ENCODE peak calls at places on chromosomes 5 and 9, in seven cellular contexts. D is NCI-H460, O is fibroblast of pulmonary artery, H is GM23248, X is cardiac fibroblast, U is RKO, K is KBM-7. V is an unnamed sample.

GRCh38 chr5:32836176-32836575 is 125.1 kb downstream of the NPR3 start:
- DNase-seq in X (no peak), U (no peak), K (no peak), O (no peak), H (peak; percentile 39), D (no peak), V (no peak)

GRCh38 chr5:138963763-138964371 is 88.7 kb upstream of the LRRTM2 start:
- DNase-seq in H (no peak), K (no peak), O (no peak), D (no peak), X (no peak), U (no peak), V (no peak)

GRCh38 chr5:57184322-57184721 is 10.5 kb downstream of the GPBP1 start:
- DNase-seq in O (no peak), H (no peak), D (no peak), K (no peak), U (no peak), X (no peak), V (no peak)

GRCh38 chr5:72063219-72063819 is 44.0 kb upstream of the MAP1B start:
- DNase-seq in X (peak; percentile 36), U (peak; percentile 46), K (peak; percentile 33), H (peak; percentile 25), O (peak; percentile 51), D (peak; percentile 36), V (peak; percentile 37)

GRCh38 chr5:135497971-135498661 is 37.6 kb downstream of the NEUROG1 start:
- DNase-seq in K (no peak), H (peak; percentile 29), U (no peak), D (no peak), O (no peak), X (no peak), V (no peak)

GRCh38 chr5:169716287-169716686 is 79.2 kb downstream of the DOCK2 start:
- DNase-seq in K (no peak), O (peak; percentile 83), D (no peak), U (no peak), X (peak; percentile 85), H (peak; percentile 77), V (no peak)

GRCh38 chr9:70485273-70485858 is 70.9 kb upstream of the KLF9 start:
- DNase-seq in X (peak; percentile 87), H (peak; percentile 30), O (peak; percentile 73), D (no peak), K (peak; percentile 81), U (no peak), V (no peak)

GRCh38 chr5:167814828-167815227 is 476.6 kb upstream of the WWC1 start:
- DNase-seq in U (no peak), X (peak; percentile 92), D (peak; percentile 12), K (no peak), H (peak; percentile 97), O (peak; percentile 93), V (no peak)

GRCh38 chr9:104536756-104537155 is at the start of gene OR13C3:
- DNase-seq in D (no peak), X (no peak), H (no peak), K (no peak), U (no peak), O (no peak), V (no peak)

GRCh38 chr5:13143630-13144029 is 800.9 kb downstream of the DNAH5 start:
- DNase-seq in H (no peak), U (no peak), O (no peak), K (no peak), D (no peak), X (no peak), V (no peak)